ENCODE peak calls at places on chromosome 18, in four cellular contexts. A is GM03348, D is germinal center, P is bronchial epithelial cell. S is an unnamed sample.

GRCh38 chr18:47935321-47935720 is 4.9 kb upstream of the SMAD2 start:
- DNase-seq in A (no peak), D (no peak), P (no peak), S (no peak)

GRCh38 chr18:44960580-44960979 is 279.9 kb downstream of the SETBP1 start:
- DNase-seq in A (no peak), D (no peak), P (peak), S (no peak)

GRCh38 chr18:77359561-77360314 is 110.1 kb downstream of the GALR1 start:
- DNase-seq in A (no peak), D (no peak), P (no peak), S (no peak)

GRCh38 chr18:74197705-74198341 is 49.5 kb downstream of the TIMM21 start:
- DNase-seq in A (no peak), D (no peak), P (no peak), S (no peak)

GRCh38 chr18:76821875-76822509 is 365 bp upstream of the ZNF236 start:
- DNase-seq in A (peak), D (peak), P (peak), S (peak)

GRCh38 chr18:44791520-44791919 is 110.8 kb downstream of the SETBP1 start:
- DNase-seq in A (no peak), D (no peak), P (no peak), S (no peak)

GRCh38 chr18:74063023-74063422 is 84.6 kb downstream of the FBXO15 start:
- DNase-seq in A (no peak), D (no peak), P (no peak), S (no peak)

GRCh38 chr18:79405781-79406575 is 10.2 kb downstream of the NFATC1 start:
- DNase-seq in A (no peak), D (peak), P (no peak), S (no peak)

GRCh38 chr18:67239826-67240225 is 276.7 kb downstream of the DSEL start:
- DNase-seq in A (no peak), D (no peak), P (peak), S (no peak)

GRCh38 chr18:31931163-31931885 is 11.6 kb downstream of the TRAPPC8 start:
- DNase-seq in A (no peak), D (no peak), P (no peak), S (peak)

GRCh38 chr18:3885209-3885792 is 435.3 kb downstream of the TGIF1 start:
- DNase-seq in A (no peak), D (peak), P (no peak), S (no peak)

GRCh38 chr18:3511980-3512379 is 62.0 kb downstream of the TGIF1 start:
- DNase-seq in A (peak), D (no peak), P (peak), S (peak)

GRCh38 chr18:57943723-57944122 is 100.3 kb upstream of the NEDD4L start:
- DNase-seq in A (peak), D (no peak), P (peak), S (peak)

GRCh38 chr18:39571511-39571910 is 2005.9 kb upstream of the CELF4 start:
- DNase-seq in A (peak), D (no peak), P (peak), S (peak)

GRCh38 chr18:11391636-11392035 is 217.8 kb upstream of the SLC35G4 start:
- DNase-seq in A (no peak), D (no peak), P (no peak), S (no peak)

GRCh38 chr18:76658627-76659026 is 163.6 kb upstream of the ZNF516 start:
- DNase-seq in A (no peak), D (peak), P (no peak), S (peak)

GRCh38 chr18:54939375-54939917 is 19.8 kb downstream of the CCDC68 start:
- DNase-seq in A (no peak), D (no peak), P (no peak), S (peak)

GRCh38 chr18:8874872-8875271 is 169.5 kb downstream of the MTCL1 start:
- DNase-seq in A (no peak), D (no peak), P (no peak), S (no peak)

GRCh38 chr18:68439672-68440071 is 275.2 kb downstream of the TMX3 start:
- DNase-seq in A (no peak), D (no peak), P (no peak), S (no peak)

GRCh38 chr18:63322908-63323634 is 3.5 kb upstream of the BCL2 start:
- DNase-seq in A (peak), D (peak), P (peak), S (peak)

GRCh38 chr18:62452280-62452824 is 70.5 kb upstream of the ZCCHC2 start:
- DNase-seq in A (peak), D (no peak), P (peak), S (peak)

GRCh38 chr18:78892201-78892600 is 87.4 kb upstream of the SALL3 start:
- DNase-seq in A (no peak), D (no peak), P (no peak), S (no peak)

GRCh38 chr18:63518178-63519012 is 23.8 kb upstream of the SERPINB12 start:
- DNase-seq in A (peak), D (peak), P (peak), S (peak)

GRCh38 chr18:23179416-23179815 is 44.1 kb downstream of the CABLES1 start:
- DNase-seq in A (no peak), D (no peak), P (no peak), S (no peak)

GRCh38 chr18:47331051-47331450 is 79.6 kb upstream of the SKOR2 start:
- DNase-seq in A (no peak), D (no peak), P (no peak), S (no peak)

GRCh38 chr18:51110073-51110797 is 80.2 kb downstream of the SMAD4 start:
- DNase-seq in A (peak), D (peak), P (no peak), S (no peak)

GRCh38 chr18:22069916-22070315 is 99.5 kb upstream of the GATA6 start:
- DNase-seq in A (no peak), D (no peak), P (no peak), S (no peak)

GRCh38 chr18:26555804-26556553 is 7.6 kb upstream of the KCTD1 start:
- DNase-seq in A (peak), D (no peak), P (no peak), S (no peak)

S was measured in amniotic epithelial cell.